ENCODE peak calls at places on chromosomes 2 and 18, in eight cellular contexts. Q is OCI-LY7; E is lower lobe of right lung; C is left ventricle myocardium inferior; B is foreskin fibroblast; Z is B cell; X is mammary epithelial cell; V is CD8-positive, alpha-beta T cell. T is an unnamed sample.

GRCh38 chr2:28649481-28650260 is 102.0 kb upstream of the PPP1CB start:
- DNase-seq in B (peak), Z (no peak), C (no peak), E (no peak), X (peak), V (no peak), Q (no peak), T (peak)

GRCh38 chr2:28633739-28634138 is 117.9 kb upstream of the PPP1CB start:
- DNase-seq in Z (no peak), Q (no peak), B (peak), E (no peak), C (no peak), V (no peak), X (peak), T (no peak)

GRCh38 chr2:174664084-174664759 is 66.6 kb upstream of the WIPF1 start:
- DNase-seq in Z (no peak), V (no peak), Q (no peak), X (peak), E (no peak), C (no peak), B (no peak), T (no peak)

GRCh38 chr2:240644171-240644651 is 18.9 kb downstream of the GPR35 start:
- DNase-seq in B (no peak), V (no peak), E (no peak), X (no peak), C (peak), Z (no peak), Q (no peak), T (peak)

GRCh38 chr18:50654658-50655550 is 95.0 kb downstream of the MAPK4 start:
- DNase-seq in Q (no peak), B (no peak), C (peak), Z (no peak), X (no peak), V (no peak), E (no peak), T (no peak)

GRCh38 chr2:191811807-191812602 is 34.9 kb downstream of the CAVIN2 start:
- DNase-seq in C (peak), V (peak), X (peak), Q (peak), B (peak), Z (no peak), E (no peak), T (peak)

GRCh38 chr2:8779795-8780194 is 57.6 kb downstream of the KIDINS220 start:
- DNase-seq in V (no peak), B (no peak), E (no peak), Z (no peak), C (no peak), Q (no peak), X (no peak), T (no peak)

GRCh38 chr2:222637072-222637471 is 18.8 kb downstream of the FARSB start:
- DNase-seq in Z (no peak), B (no peak), V (no peak), C (no peak), X (no peak), E (no peak), Q (no peak), T (no peak)

GRCh38 chr2:233693963-233694362 is 1.3 kb downstream of the UGT1A6 start:
- DNase-seq in Q (no peak), E (no peak), B (no peak), Z (no peak), X (no peak), C (no peak), V (no peak), T (no peak)

GRCh38 chr2:30979822-30980245 is 158.4 kb downstream of the GALNT14 start:
- DNase-seq in Q (no peak), C (peak), E (no peak), Z (no peak), V (no peak), X (peak), B (peak), T (no peak)
- TF ChIP-seq CTCF in Q (no peak), C (peak), E (no peak), Z (no peak), V (no peak), X (peak), B (peak), T (no peak)

DNA sequence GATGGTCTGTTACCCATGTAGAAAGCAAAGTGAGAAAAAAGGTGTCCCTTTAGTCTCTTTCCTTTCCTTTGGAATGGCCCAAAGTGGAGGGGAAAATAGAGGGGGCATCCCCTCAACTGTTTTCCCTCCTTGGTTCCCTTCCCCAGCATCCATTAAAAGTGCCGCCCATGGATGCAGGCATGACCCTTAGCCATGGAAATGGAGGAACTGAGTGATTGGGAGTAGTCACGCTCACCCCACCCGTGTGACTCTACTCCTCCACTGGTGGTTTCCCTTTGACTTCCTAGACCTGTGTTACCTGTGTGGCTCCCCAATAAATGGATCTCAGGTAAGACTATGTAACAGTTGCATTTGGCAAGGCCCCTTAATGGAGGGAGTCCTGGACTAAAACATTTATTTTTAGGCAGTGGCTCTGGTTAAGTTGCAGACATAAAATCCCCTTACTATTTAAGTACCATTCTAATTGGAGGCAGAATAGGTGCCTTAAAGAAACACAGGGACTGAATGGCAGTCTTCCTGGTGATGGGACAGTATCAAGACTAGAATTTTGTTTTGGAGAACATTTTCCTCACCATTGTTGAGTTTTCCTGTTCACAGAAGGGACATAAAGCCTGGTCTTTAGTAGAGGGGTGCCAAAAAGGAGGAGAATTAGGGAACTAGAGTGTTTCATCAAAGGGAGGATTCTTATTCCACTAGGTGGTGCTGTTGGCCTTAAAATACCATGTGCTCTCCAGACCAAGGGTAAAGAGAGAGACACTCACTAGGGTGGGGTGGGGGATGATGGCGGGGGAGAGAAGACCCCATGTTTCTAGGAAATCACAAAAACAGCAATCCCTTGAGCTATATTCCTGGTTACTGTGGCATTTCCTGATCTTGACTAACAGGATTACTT is 25.7 kb upstream of the PLA2R1 start:
- DNase-seq in V (no peak), C (no peak), E (no peak), B (no peak), Q (peak), Z (no peak), X (peak), T (no peak)
- TF ChIP-seq CTCF in V (no peak), C (no peak), E (peak), B (peak), Q (peak), Z (no peak), X (peak), T (peak)

DNA sequence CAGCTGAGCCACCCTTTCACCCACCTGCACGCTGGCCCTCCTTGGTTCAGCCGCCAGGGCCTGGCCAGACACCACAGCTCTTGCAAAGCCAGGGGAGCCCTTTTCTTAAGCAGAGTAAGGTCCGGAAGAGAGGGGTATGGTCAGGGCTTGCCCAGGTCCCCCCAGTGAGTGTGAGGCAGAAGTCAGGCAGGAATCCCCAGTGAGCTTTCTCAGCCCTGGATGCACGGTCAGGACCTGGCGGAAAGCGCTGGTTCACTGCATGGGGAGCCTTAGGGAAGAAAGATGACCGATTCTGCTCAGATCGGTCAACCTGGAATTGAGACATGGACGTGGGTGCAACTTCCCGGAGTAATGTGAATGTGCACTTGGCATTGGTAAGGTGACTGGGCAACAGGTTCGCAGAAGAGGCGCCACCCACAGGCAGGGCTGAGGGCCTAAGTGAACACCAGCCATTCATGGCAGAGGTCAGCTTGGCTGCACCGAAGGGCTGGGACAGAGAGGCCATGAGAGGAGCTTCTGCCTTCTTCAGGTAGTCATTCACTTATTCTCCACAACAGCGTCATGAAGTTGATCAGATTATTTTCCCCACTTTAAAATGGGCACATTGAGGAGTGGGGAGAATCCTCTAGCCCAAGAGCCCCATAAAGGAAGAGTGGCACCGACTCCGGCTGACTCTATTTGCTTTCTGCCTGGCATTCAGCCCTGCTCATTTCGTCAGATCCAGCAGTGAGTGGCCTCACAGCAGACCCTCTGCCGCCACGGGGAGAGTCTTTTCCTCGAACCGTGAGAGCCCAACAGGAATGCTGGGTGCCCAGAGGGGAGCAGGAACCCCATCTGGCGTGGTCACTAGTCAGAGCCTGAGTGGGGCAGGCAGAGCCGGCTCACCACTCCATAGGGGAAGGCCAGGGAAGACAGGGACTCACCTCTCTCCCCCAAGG is 35.8 kb downstream of the SCTR start:
- DNase-seq in X (no peak), C (no peak), E (no peak), Z (no peak), V (no peak), B (no peak), Q (no peak), T (no peak)
- TF ChIP-seq CTCF in X (no peak), C (no peak), E (no peak), Z (no peak), V (no peak), B (no peak), Q (peak), T (no peak)

GRCh38 chr2:53040536-53041229 is 726.9 kb upstream of the CHAC2 start:
- DNase-seq in V (no peak), X (no peak), C (no peak), Q (no peak), E (no peak), B (no peak), Z (no peak), T (no peak)
- TF ChIP-seq CTCF in V (no peak), X (peak), C (no peak), Q (no peak), E (no peak), B (no peak), Z (no peak), T (no peak)

GRCh38 chr2:220198911-220199310 is 571.5 kb downstream of the SLC4A3 start:
- DNase-seq in C (no peak), E (no peak), B (peak), Z (no peak), Q (no peak), X (peak), V (no peak), T (no peak)
- TF ChIP-seq CTCF in C (no peak), E (no peak), B (no peak), Z (no peak), Q (no peak), X (no peak), V (no peak), T (no peak)

DNA sequence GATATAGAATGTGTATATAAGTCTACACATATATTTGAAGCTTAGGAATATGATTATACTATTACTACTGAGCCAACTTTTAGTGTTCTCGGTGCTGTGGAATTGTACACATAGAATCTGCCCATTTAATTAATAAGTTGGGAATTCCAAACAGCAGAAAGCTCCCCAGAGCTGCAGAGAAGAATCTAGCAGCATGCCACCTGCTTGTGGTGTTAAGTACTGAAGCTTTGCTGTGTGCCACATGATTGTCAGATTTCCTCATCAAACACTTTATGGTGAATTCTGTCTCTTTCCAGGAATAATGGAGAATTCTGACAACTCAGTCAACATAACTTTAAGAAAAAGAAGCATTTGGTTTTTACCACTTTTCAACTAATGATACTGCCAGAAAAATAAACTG is 117.8 kb downstream of the WDSUB1 start:
- DNase-seq in Z (no peak), B (no peak), E (no peak), V (no peak), C (no peak), X (peak), Q (no peak), T (no peak)
- TF ChIP-seq CTCF in Z (no peak), B (peak), E (peak), V (no peak), C (peak), X (peak), Q (no peak), T (no peak)

GRCh38 chr2:238151205-238151604 is 7.6 kb upstream of the ERFE start:
- DNase-seq in V (no peak), E (no peak), Z (no peak), B (no peak), C (no peak), Q (no peak), X (no peak), T (no peak)

GRCh38 chr2:238155051-238155760 is 3.6 kb upstream of the ERFE start:
- DNase-seq in X (no peak), B (peak), C (no peak), E (no peak), Q (no peak), V (no peak), Z (no peak), T (no peak)

GRCh38 chr2:238151628-238152235 is 7.0 kb upstream of the ERFE start:
- DNase-seq in C (no peak), Q (no peak), V (no peak), X (no peak), Z (no peak), B (no peak), E (no peak), T (no peak)

GRCh38 chr2:238154570-238154969 is 4.2 kb upstream of the ERFE start:
- DNase-seq in Z (no peak), X (no peak), B (no peak), Q (no peak), C (no peak), V (no peak), E (no peak), T (no peak)

GRCh38 chr2:238152811-238153688 is 5.7 kb upstream of the ERFE start:
- DNase-seq in B (no peak), Q (no peak), E (no peak), X (no peak), C (no peak), V (no peak), Z (no peak), T (no peak)
- TF ChIP-seq CTCF in B (peak), Q (peak), E (no peak), X (no peak), C (peak), V (no peak), Z (no peak), T (no peak)

GRCh38 chr18:3283253-3283863 is 21.4 kb downstream of the MYL12B start:
- DNase-seq in E (no peak), Q (no peak), V (no peak), B (no peak), C (no peak), X (no peak), Z (no peak), T (no peak)

GRCh38 chr18:3284501-3284900 is 22.6 kb downstream of the MYL12B start:
- DNase-seq in Q (no peak), E (no peak), Z (no peak), X (no peak), C (no peak), V (no peak), B (no peak), T (no peak)

GRCh38 chr18:3281456-3282400 is 19.8 kb downstream of the MYL12B start:
- DNase-seq in B (peak), V (no peak), Q (peak), C (no peak), E (no peak), Z (peak), X (peak), T (peak)

GRCh38 chr18:3283908-3284307 is 22.0 kb downstream of the MYL12B start:
- DNase-seq in E (no peak), Z (no peak), C (no peak), Q (no peak), V (no peak), X (no peak), B (no peak), T (no peak)

GRCh38 chr18:3279201-3280185 is 17.6 kb downstream of the MYL12B start:
- DNase-seq in V (no peak), B (no peak), Q (peak), C (no peak), Z (peak), E (no peak), X (no peak), T (peak)
- TF ChIP-seq CTCF in V (no peak), B (no peak), Q (no peak), C (no peak), Z (no peak), E (no peak), X (no peak), T (no peak)

GRCh38 chr2:218517434-218518206 is 50.5 kb downstream of the USP37 start:
- DNase-seq in Q (no peak), V (no peak), C (no peak), E (no peak), B (peak), X (no peak), Z (no peak), T (peak)
- TF ChIP-seq CTCF in Q (no peak), V (no peak), C (no peak), E (no peak), B (no peak), X (no peak), Z (no peak), T (no peak)

DNA sequence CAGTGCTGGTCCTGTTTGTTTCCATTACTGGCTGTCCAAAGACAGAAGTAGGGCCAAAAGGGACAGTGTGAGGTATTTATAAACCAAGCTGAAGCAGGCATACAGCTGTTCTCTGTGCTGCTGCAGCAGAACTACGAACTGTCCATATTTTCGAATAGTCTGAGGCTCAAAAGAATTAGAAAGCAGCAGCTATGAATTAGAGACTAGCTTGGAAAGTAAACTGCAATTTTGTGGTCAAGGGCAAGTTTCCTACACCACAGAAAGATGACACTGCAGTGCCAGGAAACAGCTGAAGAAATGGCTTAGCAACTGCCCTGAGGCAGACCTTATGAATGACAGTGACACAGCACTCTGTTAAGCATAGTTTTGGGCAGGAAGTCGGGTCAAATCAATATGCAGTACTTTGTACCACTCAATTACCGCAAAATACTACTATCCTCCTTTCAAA is 125.3 kb downstream of the TMEM131 start:
- DNase-seq in X (peak), E (no peak), Q (peak), V (no peak), C (no peak), B (peak), Z (no peak), T (peak)
- TF ChIP-seq CTCF in X (no peak), E (no peak), Q (no peak), V (no peak), C (no peak), B (no peak), Z (no peak), T (peak)

T was measured in GM10248.